ENCODE peak calls at places on chromosome 19, in ten cellular contexts. One of them, this sample, is unnamed.

GRCh38 chr19:6374179-6374709 is 1.5 kb downstream of the PSPN start:
- DNase-seq in substantia nigra: no peak
- DNase-seq in fibroblast of the conjunctiva: no peak
- DNase-seq in ascending aorta: no peak
- DNase-seq in omental fat pad: no peak
- DNase-seq in psoas muscle: no peak
- DNase-seq in astrocyte of the cerebellum: no peak
- DNase-seq in tibial nerve: no peak
- DNase-seq in T1000: no peak
- DNase-seq in T-cell: no peak
- DNase-seq in this sample: no peak

GRCh38 chr19:38395381-38396127 is 7.1 kb downstream of the SPRED3 start:
- DNase-seq in T1000: no peak
- DNase-seq in psoas muscle: no peak
- DNase-seq in tibial nerve: no peak
- DNase-seq in omental fat pad: no peak
- DNase-seq in T-cell: no peak
- DNase-seq in fibroblast of the conjunctiva: no peak
- DNase-seq in astrocyte of the cerebellum: no peak
- DNase-seq in ascending aorta: no peak
- DNase-seq in substantia nigra: no peak
- DNase-seq in this sample: no peak

GRCh38 chr19:17936379-17936778 is 3.6 kb downstream of the CCDC124 start:
- DNase-seq in T1000: no peak
- DNase-seq in substantia nigra: no peak
- DNase-seq in fibroblast of the conjunctiva: no peak
- DNase-seq in astrocyte of the cerebellum: no peak
- DNase-seq in tibial nerve: no peak
- DNase-seq in psoas muscle: no peak
- DNase-seq in ascending aorta: no peak
- DNase-seq in omental fat pad: no peak
- DNase-seq in T-cell: no peak
- DNase-seq in this sample: peak; percentile 83

GRCh38 chr19:6580313-6580712 is 10.6 kb downstream of the CD70 start:
- DNase-seq in astrocyte of the cerebellum: peak; percentile 31
- DNase-seq in substantia nigra: no peak
- DNase-seq in fibroblast of the conjunctiva: no peak
- DNase-seq in T1000: no peak
- DNase-seq in omental fat pad: no peak
- DNase-seq in ascending aorta: no peak
- DNase-seq in tibial nerve: no peak
- DNase-seq in psoas muscle: no peak
- DNase-seq in T-cell: no peak
- DNase-seq in this sample: no peak

GRCh38 chr19:17211547-17212446 is 3.4 kb upstream of the USE1 start:
- DNase-seq in psoas muscle: no peak
- DNase-seq in tibial nerve: no peak
- DNase-seq in T-cell: no peak
- DNase-seq in fibroblast of the conjunctiva: no peak
- DNase-seq in T1000: no peak
- DNase-seq in ascending aorta: no peak
- DNase-seq in omental fat pad: no peak
- DNase-seq in substantia nigra: no peak
- DNase-seq in astrocyte of the cerebellum: no peak
- DNase-seq in this sample: no peak

GRCh38 chr19:47414469-47414868 is 4.9 kb downstream of the MEIS3 start:
- DNase-seq in astrocyte of the cerebellum: no peak
- DNase-seq in ascending aorta: no peak
- DNase-seq in psoas muscle: no peak
- DNase-seq in substantia nigra: no peak
- DNase-seq in T1000: no peak
- DNase-seq in T-cell: no peak
- DNase-seq in fibroblast of the conjunctiva: no peak
- DNase-seq in tibial nerve: no peak
- DNase-seq in omental fat pad: no peak
- DNase-seq in this sample: no peak

GRCh38 chr19:16343156-16343555 is 18.5 kb downstream of the KLF2 start:
- DNase-seq in T1000: no peak
- DNase-seq in T-cell: peak; percentile 38
- DNase-seq in ascending aorta: no peak
- DNase-seq in tibial nerve: no peak
- DNase-seq in astrocyte of the cerebellum: no peak
- DNase-seq in omental fat pad: no peak
- DNase-seq in fibroblast of the conjunctiva: no peak
- DNase-seq in psoas muscle: no peak
- DNase-seq in substantia nigra: no peak
- DNase-seq in this sample: no peak

GRCh38 chr19:42422576-42423461 is 4.4 kb downstream of the LIPE start:
- DNase-seq in T-cell: peak; percentile 34
- DNase-seq in ascending aorta: no peak
- DNase-seq in T1000: no peak
- DNase-seq in omental fat pad: no peak
- DNase-seq in fibroblast of the conjunctiva: no peak
- DNase-seq in substantia nigra: peak; percentile 69
- DNase-seq in psoas muscle: no peak
- DNase-seq in astrocyte of the cerebellum: no peak
- DNase-seq in tibial nerve: no peak
- DNase-seq in this sample: no peak

GRCh38 chr19:30999726-31000125 is 349.5 kb downstream of the TSHZ3 start:
- DNase-seq in omental fat pad: no peak
- DNase-seq in T1000: no peak
- DNase-seq in tibial nerve: no peak
- DNase-seq in fibroblast of the conjunctiva: no peak
- DNase-seq in T-cell: no peak
- DNase-seq in psoas muscle: no peak
- DNase-seq in astrocyte of the cerebellum: no peak
- DNase-seq in ascending aorta: no peak
- DNase-seq in substantia nigra: no peak
- DNase-seq in this sample: no peak

GRCh38 chr19:18507021-18507726 is 14.7 kb downstream of the ELL start:
- DNase-seq in fibroblast of the conjunctiva: no peak
- DNase-seq in T-cell: peak; percentile 32
- DNase-seq in substantia nigra: no peak
- DNase-seq in omental fat pad: no peak
- DNase-seq in astrocyte of the cerebellum: no peak
- DNase-seq in T1000: no peak
- DNase-seq in ascending aorta: no peak
- DNase-seq in tibial nerve: no peak
- DNase-seq in psoas muscle: peak; percentile 55
- DNase-seq in this sample: no peak

GRCh38 chr19:34171539-34171876 is 796 bp upstream of the LSM14A start:
- DNase-seq in T1000: no peak
- DNase-seq in psoas muscle: no peak
- DNase-seq in T-cell: no peak
- DNase-seq in astrocyte of the cerebellum: no peak
- DNase-seq in tibial nerve: no peak
- DNase-seq in omental fat pad: no peak
- DNase-seq in fibroblast of the conjunctiva: peak; percentile 27
- DNase-seq in ascending aorta: no peak
- DNase-seq in substantia nigra: no peak
- DNase-seq in this sample: no peak

GRCh38 chr19:42201489-42202289 is 15.8 kb downstream of the DEDD2 start:
- DNase-seq in substantia nigra: no peak
- DNase-seq in astrocyte of the cerebellum: no peak
- DNase-seq in psoas muscle: no peak
- DNase-seq in omental fat pad: no peak
- DNase-seq in T1000: no peak
- DNase-seq in fibroblast of the conjunctiva: no peak
- DNase-seq in tibial nerve: no peak
- DNase-seq in ascending aorta: no peak
- DNase-seq in T-cell: peak; percentile 67
- DNase-seq in this sample: no peak

GRCh38 chr19:2495130-2495641 is 19.3 kb downstream of the GADD45B start:
- DNase-seq in omental fat pad: peak; percentile 40
- DNase-seq in ascending aorta: peak; percentile 64
- DNase-seq in psoas muscle: peak; percentile 80
- DNase-seq in T1000: no peak
- DNase-seq in tibial nerve: peak; percentile 53
- DNase-seq in T-cell: no peak
- DNase-seq in substantia nigra: no peak
- DNase-seq in astrocyte of the cerebellum: no peak
- DNase-seq in fibroblast of the conjunctiva: no peak
- DNase-seq in this sample: peak; percentile 95

GRCh38 chr19:4929186-4929585 is 19.9 kb downstream of the UHRF1 start:
- DNase-seq in astrocyte of the cerebellum: no peak
- DNase-seq in tibial nerve: no peak
- DNase-seq in omental fat pad: no peak
- DNase-seq in substantia nigra: no peak
- DNase-seq in T1000: peak; percentile 6
- DNase-seq in psoas muscle: peak; percentile 57
- DNase-seq in fibroblast of the conjunctiva: no peak
- DNase-seq in T-cell: no peak
- DNase-seq in ascending aorta: no peak
- DNase-seq in this sample: no peak

GRCh38 chr19:13026478-13026999 is 31.3 kb downstream of the NFIX start:
- DNase-seq in T-cell: no peak
- DNase-seq in astrocyte of the cerebellum: no peak
- DNase-seq in tibial nerve: no peak
- DNase-seq in ascending aorta: no peak
- DNase-seq in T1000: no peak
- DNase-seq in fibroblast of the conjunctiva: no peak
- DNase-seq in psoas muscle: no peak
- DNase-seq in substantia nigra: no peak
- DNase-seq in omental fat pad: no peak
- DNase-seq in this sample: no peak

GRCh38 chr19:52889931-52890330 is 7.5 kb downstream of the ZNF320 start:
- DNase-seq in ascending aorta: no peak
- DNase-seq in substantia nigra: no peak
- DNase-seq in T1000: no peak
- DNase-seq in astrocyte of the cerebellum: no peak
- DNase-seq in omental fat pad: no peak
- DNase-seq in tibial nerve: no peak
- DNase-seq in T-cell: no peak
- DNase-seq in fibroblast of the conjunctiva: no peak
- DNase-seq in psoas muscle: no peak
- DNase-seq in this sample: no peak

GRCh38 chr19:5403968-5404640 is 51.1 kb upstream of the ZNRF4 start:
- DNase-seq in astrocyte of the cerebellum: peak; percentile 84
- DNase-seq in psoas muscle: peak; percentile 70
- DNase-seq in ascending aorta: no peak
- DNase-seq in tibial nerve: peak; percentile 36
- DNase-seq in T-cell: peak; percentile 20
- DNase-seq in substantia nigra: peak; percentile 39
- DNase-seq in omental fat pad: peak; percentile 80
- DNase-seq in T1000: peak; percentile 72
- DNase-seq in fibroblast of the conjunctiva: peak; percentile 59
- DNase-seq in this sample: peak; percentile 96

GRCh38 chr19:5339950-5340636 is 519 bp downstream of the PTPRS start:
- DNase-seq in tibial nerve: no peak
- DNase-seq in T1000: no peak
- DNase-seq in omental fat pad: no peak
- DNase-seq in psoas muscle: no peak
- DNase-seq in astrocyte of the cerebellum: no peak
- DNase-seq in ascending aorta: no peak
- DNase-seq in T-cell: no peak
- DNase-seq in substantia nigra: peak; percentile 40
- DNase-seq in fibroblast of the conjunctiva: no peak
- DNase-seq in this sample: no peak

GRCh38 chr19:4083677-4084546 is 17.2 kb upstream of the ZBTB7A start:
- DNase-seq in tibial nerve: no peak
- DNase-seq in T1000: no peak
- DNase-seq in astrocyte of the cerebellum: no peak
- DNase-seq in T-cell: peak; percentile 37
- DNase-seq in omental fat pad: no peak
- DNase-seq in ascending aorta: no peak
- DNase-seq in fibroblast of the conjunctiva: no peak
- DNase-seq in substantia nigra: no peak
- DNase-seq in psoas muscle: peak; percentile 21
- DNase-seq in this sample: no peak

GRCh38 chr19:2762783-2763496 is 20.1 kb downstream of the SGTA start:
- DNase-seq in astrocyte of the cerebellum: no peak
- DNase-seq in T-cell: no peak
- DNase-seq in substantia nigra: no peak
- DNase-seq in psoas muscle: no peak
- DNase-seq in T1000: no peak
- DNase-seq in ascending aorta: no peak
- DNase-seq in omental fat pad: no peak
- DNase-seq in fibroblast of the conjunctiva: no peak
- DNase-seq in tibial nerve: no peak
- DNase-seq in this sample: no peak

GRCh38 chr19:12665646-12666304 is 767 bp downstream of the MAN2B1 start:
- DNase-seq in T1000: no peak
- DNase-seq in tibial nerve: no peak
- DNase-seq in T-cell: no peak
- DNase-seq in ascending aorta: no peak
- DNase-seq in substantia nigra: no peak
- DNase-seq in omental fat pad: no peak
- DNase-seq in psoas muscle: no peak
- DNase-seq in astrocyte of the cerebellum: no peak
- DNase-seq in fibroblast of the conjunctiva: no peak
- DNase-seq in this sample: no peak

GRCh38 chr19:5877869-5878268 is 7.5 kb upstream of the FUT5 start:
- DNase-seq in substantia nigra: no peak
- DNase-seq in ascending aorta: no peak
- DNase-seq in omental fat pad: no peak
- DNase-seq in astrocyte of the cerebellum: no peak
- DNase-seq in fibroblast of the conjunctiva: no peak
- DNase-seq in tibial nerve: no peak
- DNase-seq in T1000: no peak
- DNase-seq in psoas muscle: no peak
- DNase-seq in T-cell: no peak
- DNase-seq in this sample: no peak

GRCh38 chr19:45768644-45769053 is 403 bp downstream of the SIX5 start:
- DNase-seq in ascending aorta: no peak
- DNase-seq in T1000: peak; percentile 25
- DNase-seq in psoas muscle: no peak
- DNase-seq in astrocyte of the cerebellum: no peak
- DNase-seq in fibroblast of the conjunctiva: no peak
- DNase-seq in T-cell: no peak
- DNase-seq in tibial nerve: no peak
- DNase-seq in substantia nigra: peak; percentile 29
- DNase-seq in omental fat pad: no peak
- DNase-seq in this sample: no peak

GRCh38 chr19:15456871-15457700 is 7.3 kb downstream of the RASAL3 start:
- DNase-seq in fibroblast of the conjunctiva: no peak
- DNase-seq in tibial nerve: no peak
- DNase-seq in psoas muscle: no peak
- DNase-seq in T1000: no peak
- DNase-seq in substantia nigra: no peak
- DNase-seq in omental fat pad: no peak
- DNase-seq in T-cell: no peak
- DNase-seq in ascending aorta: no peak
- DNase-seq in astrocyte of the cerebellum: no peak
- DNase-seq in this sample: no peak

GRCh38 chr19:58046856-58047255 is 12.2 kb upstream of the ZNF135 start:
- DNase-seq in psoas muscle: no peak
- DNase-seq in T1000: no peak
- DNase-seq in astrocyte of the cerebellum: no peak
- DNase-seq in omental fat pad: no peak
- DNase-seq in T-cell: no peak
- DNase-seq in fibroblast of the conjunctiva: no peak
- DNase-seq in tibial nerve: no peak
- DNase-seq in substantia nigra: no peak
- DNase-seq in ascending aorta: no peak
- DNase-seq in this sample: no peak

GRCh38 chr19:48963371-48964204 is 1.5 kb upstream of the FTL start:
- DNase-seq in tibial nerve: peak; percentile 68
- DNase-seq in omental fat pad: peak; percentile 79
- DNase-seq in psoas muscle: peak; percentile 80
- DNase-seq in astrocyte of the cerebellum: no peak
- DNase-seq in T1000: peak; percentile 60
- DNase-seq in T-cell: no peak
- DNase-seq in ascending aorta: no peak
- DNase-seq in substantia nigra: peak; percentile 59
- DNase-seq in fibroblast of the conjunctiva: peak; percentile 57
- DNase-seq in this sample: no peak

GRCh38 chr19:952680-953500 is 27.1 kb downstream of the ARID3A start:
- DNase-seq in tibial nerve: no peak
- DNase-seq in fibroblast of the conjunctiva: no peak
- DNase-seq in T1000: no peak
- DNase-seq in psoas muscle: no peak
- DNase-seq in astrocyte of the cerebellum: no peak
- DNase-seq in omental fat pad: no peak
- DNase-seq in substantia nigra: no peak
- DNase-seq in ascending aorta: no peak
- DNase-seq in T-cell: no peak
- DNase-seq in this sample: no peak

GRCh38 chr19:7646426-7646700 is 9.5 kb downstream of the STXBP2 start:
- DNase-seq in ascending aorta: no peak
- DNase-seq in T1000: no peak
- DNase-seq in fibroblast of the conjunctiva: no peak
- DNase-seq in astrocyte of the cerebellum: no peak
- DNase-seq in psoas muscle: no peak
- DNase-seq in omental fat pad: no peak
- DNase-seq in T-cell: no peak
- DNase-seq in tibial nerve: no peak
- DNase-seq in substantia nigra: no peak
- DNase-seq in this sample: no peak